ENCODE peak calls at places on chromosomes 16 and 17, in nine cellular contexts. B is HFF-Myc, F is IMR-90, R is fibroblast of the aortic adventitia, C is AG10803, Z is mammary epithelial cell, M is heart right ventricle, U is thoracic aorta, G is AG09309. N is an unnamed sample.

GRCh38 chr16:75288181-75288580 is 36.8 kb upstream of the BCAR1 start:
- DNase-seq in M (no peak), Z (no peak), F (no peak), R (no peak), U (no peak), G (no peak), C (peak), B (no peak), N (no peak)

GRCh38 chr17:74599531-74599939 is 7.5 kb upstream of the CD300LD start:
- DNase-seq in F (no peak), R (no peak), Z (peak), C (no peak), M (no peak), U (no peak), B (no peak), G (no peak), N (no peak)

GRCh38 chr16:20740007-20740883 is 1.4 kb downstream of the THUMPD1 start:
- DNase-seq in Z (peak), C (peak), M (no peak), F (no peak), U (no peak), G (no peak), B (no peak), R (peak), N (no peak)

GRCh38 chr16:68367034-68367433 is 56.2 kb downstream of the PRMT7 start:
- DNase-seq in Z (no peak), B (no peak), G (no peak), F (peak), C (peak), U (no peak), M (no peak), R (peak), N (no peak)

GRCh38 chr17:15341385-15341849 is at the start of gene TEKT3:
- DNase-seq in B (no peak), R (peak), U (peak), Z (peak), M (peak), F (peak), C (peak), G (no peak), N (peak)

GRCh38 chr16:3730161-3731125 is 13.1 kb upstream of the TRAP1 start:
- DNase-seq in Z (no peak), R (no peak), U (no peak), G (no peak), M (no peak), F (no peak), C (no peak), B (no peak), N (no peak)

GRCh38 chr16:71626858-71627213 is 852 bp downstream of the MARVELD3 start:
- DNase-seq in Z (peak), B (no peak), M (no peak), R (no peak), C (no peak), U (no peak), F (no peak), G (no peak), N (no peak)

GRCh38 chr16:19718624-19718965 is 524 bp downstream of the IQCK start:
- DNase-seq in B (no peak), G (no peak), M (no peak), R (no peak), C (no peak), Z (peak), U (no peak), F (peak), N (no peak)

GRCh38 chr16:19001788-19002187 is 18.1 kb downstream of the TMC7 start:
- DNase-seq in M (no peak), U (no peak), R (peak), G (peak), F (peak), B (peak), Z (peak), C (peak), N (peak)

GRCh38 chr17:35432176-35433074 is at the start of gene SLFN12:
- DNase-seq in C (peak), M (peak), Z (peak), B (peak), G (peak), R (peak), F (peak), U (no peak), N (peak)

GRCh38 chr16:54071516-54071915 is 215.1 kb downstream of the IRX3 start:
- DNase-seq in Z (no peak), U (no peak), C (no peak), B (no peak), M (no peak), G (no peak), F (no peak), R (no peak), N (no peak)

GRCh38 chr17:41989702-41990419 is 23.3 kb downstream of the CNP start:
- DNase-seq in C (no peak), F (no peak), G (no peak), M (no peak), R (no peak), U (no peak), Z (no peak), B (no peak), N (no peak)

GRCh38 chr16:73616186-73616585 is 568.3 kb upstream of the ZFHX3 start:
- DNase-seq in U (no peak), R (no peak), B (no peak), C (peak), F (no peak), M (no peak), G (no peak), Z (no peak), N (no peak)

GRCh38 chr17:14461131-14461530 is 160.2 kb downstream of the HS3ST3B1 start:
- DNase-seq in U (no peak), C (no peak), G (no peak), Z (no peak), M (no peak), R (no peak), F (no peak), B (no peak), N (no peak)

GRCh38 chr17:50904522-50905459 is 38.6 kb upstream of the TOB1 start:
- DNase-seq in R (peak), G (no peak), C (peak), F (no peak), U (peak), B (no peak), M (no peak), Z (no peak), N (peak)

GRCh38 chr17:50785126-50785525 is 17.8 kb upstream of the ANKRD40CL start:
- DNase-seq in F (no peak), U (no peak), M (no peak), C (no peak), B (no peak), R (no peak), Z (no peak), G (no peak), N (no peak)

GRCh38 chr17:68094481-68095078 is 59.0 kb downstream of the KPNA2 start:
- DNase-seq in U (no peak), G (no peak), Z (no peak), R (no peak), M (no peak), F (no peak), C (no peak), B (no peak), N (no peak)

GRCh38 chr16:8850279-8850885 is 18.4 kb downstream of the CARHSP1 start:
- DNase-seq in F (peak), C (peak), B (peak), G (no peak), U (no peak), R (peak), Z (peak), M (peak), N (no peak)

GRCh38 chr16:66551362-66551761 is 1.0 kb upstream of the CKLF start:
- DNase-seq in M (no peak), R (no peak), B (peak), G (no peak), U (no peak), Z (no peak), C (peak), F (peak), N (no peak)

GRCh38 chr17:77363821-77364361 is 223.1 kb downstream of the SEC14L1 start:
- DNase-seq in B (no peak), U (no peak), R (no peak), Z (no peak), C (no peak), G (no peak), F (peak), M (no peak), N (no peak)

GRCh38 chr17:45160505-45161287 is 979 bp upstream of the HEXIM2 start:
- DNase-seq in C (peak), R (peak), U (no peak), Z (peak), B (no peak), M (peak), F (peak), G (no peak), N (no peak)

GRCh38 chr16:68381363-68381724 is 67.0 kb downstream of the SMPD3 start:
- DNase-seq in R (no peak), Z (no peak), F (no peak), C (no peak), B (no peak), M (no peak), U (no peak), G (no peak), N (no peak)

GRCh38 chr17:1002771-1003555 is 6.0 kb downstream of the TIMM22 start:
- DNase-seq in M (no peak), F (peak), C (peak), R (peak), U (no peak), B (no peak), Z (no peak), G (peak), N (peak)

GRCh38 chr16:25636662-25637061 is 55.1 kb upstream of the HS3ST4 start:
- DNase-seq in R (no peak), B (no peak), G (no peak), U (no peak), M (no peak), Z (no peak), C (no peak), F (no peak), N (no peak)

GRCh38 chr17:76841776-76842405 is 26.3 kb upstream of the MGAT5B start:
- DNase-seq in U (no peak), Z (no peak), B (no peak), R (no peak), F (no peak), C (no peak), M (no peak), G (no peak), N (no peak)

GRCh38 chr16:57617604-57618111 is 10.8 kb upstream of the ADGRG1 start:
- DNase-seq in U (no peak), C (no peak), M (no peak), R (no peak), F (no peak), B (no peak), Z (no peak), G (no peak), N (no peak)

GRCh38 chr17:64006361-64007088 is 8.4 kb downstream of the PRR29 start:
- DNase-seq in Z (no peak), F (no peak), B (no peak), U (no peak), C (no peak), M (peak), R (peak), G (no peak), N (no peak)

GRCh38 chr17:67605259-67605912 is 112.3 kb upstream of the NOL11 start:
- DNase-seq in R (peak), B (no peak), M (peak), F (no peak), C (no peak), G (no peak), U (no peak), Z (no peak), N (peak)

GRCh38 chr16:14600164-14600563 is 29.9 kb downstream of the PARN start:
- DNase-seq in R (peak), G (no peak), B (no peak), M (no peak), Z (no peak), U (no peak), C (peak), F (peak), N (peak)

GRCh38 chr17:5370411-5370810 is 49.1 kb downstream of the NUP88 start:
- DNase-seq in G (no peak), F (no peak), C (no peak), B (no peak), Z (no peak), R (no peak), M (no peak), U (no peak), N (no peak)

GRCh38 chr16:85728879-85729278 is 22.0 kb downstream of the C16orf74 start:
- DNase-seq in R (no peak), F (no peak), Z (no peak), G (no peak), U (no peak), C (no peak), B (no peak), M (no peak), N (no peak)
- TF ChIP-seq CTCF in R (no peak), F (peak), Z (peak), G (peak), U (no peak), C (peak), B (peak), M (no peak), N (peak)

DNA sequence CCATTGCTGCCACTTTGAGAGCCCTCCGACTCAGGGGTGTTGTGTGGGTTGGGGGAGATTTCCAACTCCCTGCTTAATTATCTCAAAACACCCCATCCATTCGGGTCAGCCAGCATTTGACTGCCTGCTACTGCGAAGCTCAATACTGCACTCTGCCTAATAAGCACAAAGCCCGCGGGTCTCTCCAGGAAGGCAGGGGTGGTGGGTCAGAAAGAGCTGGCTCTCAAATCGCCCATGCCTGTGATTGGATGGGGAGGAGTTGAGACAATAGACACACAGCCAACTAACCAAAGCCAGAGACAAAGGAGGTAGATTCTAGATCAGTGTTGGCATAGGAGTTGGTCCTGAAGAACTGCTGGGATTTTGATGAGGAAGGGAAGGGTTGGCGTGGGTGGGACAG is 2.3 kb upstream of the XAF1 start:
- DNase-seq in Z (no peak), M (no peak), F (no peak), G (no peak), C (no peak), R (no peak), U (no peak), B (no peak), N (no peak)
- TF ChIP-seq CTCF in Z (no peak), M (no peak), F (no peak), G (no peak), C (no peak), R (no peak), U (no peak), B (no peak), N (no peak)

GRCh38 chr16:22077700-22078313 is 14.5 kb upstream of the VWA3A start:
- DNase-seq in F (peak), M (peak), G (no peak), B (peak), Z (peak), U (no peak), R (peak), C (peak), N (peak)
- TF ChIP-seq CTCF in F (peak), M (peak), G (peak), B (peak), Z (peak), U (peak), R (peak), C (peak), N (peak)

DNA sequence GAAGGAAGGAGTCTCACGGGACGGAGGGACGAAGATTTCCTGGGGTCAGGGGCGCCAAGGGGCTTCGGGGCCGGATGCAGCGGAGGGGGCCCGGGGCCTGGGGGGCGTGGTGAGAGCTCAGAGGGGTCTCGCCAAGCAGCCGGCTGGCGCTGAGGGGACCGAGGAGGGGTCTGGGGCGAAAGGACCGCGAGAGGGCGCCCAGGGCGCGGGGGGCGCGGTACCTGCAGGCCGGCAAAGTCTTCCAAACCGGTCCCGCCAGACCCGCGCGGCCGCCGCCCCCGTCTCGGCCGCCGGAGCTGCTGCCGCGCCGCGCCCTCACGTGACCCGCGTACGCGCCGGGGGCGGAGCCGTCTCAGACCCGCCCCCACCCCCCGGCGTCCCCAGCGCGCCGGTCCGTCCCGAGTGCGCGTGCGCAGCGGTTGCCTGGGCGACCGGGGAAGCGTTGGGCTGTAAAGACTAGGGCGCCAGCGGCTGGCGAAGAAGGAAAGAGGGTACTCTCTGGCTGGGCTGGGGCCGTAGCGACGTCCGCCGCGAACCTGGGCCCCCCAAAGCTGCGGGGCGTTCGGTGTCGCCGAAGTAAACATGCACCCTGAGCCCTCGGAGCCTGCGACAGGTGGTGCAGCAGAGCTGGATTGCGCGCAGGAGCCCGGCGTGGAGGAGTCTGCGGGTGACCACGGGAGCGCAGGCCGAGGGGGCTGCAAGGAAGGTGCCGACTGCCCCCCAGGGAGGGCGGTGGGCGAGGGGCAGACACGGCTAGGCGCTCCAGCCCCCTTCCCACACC is at the start of the genes DNAAF1 and HSDL1:
- DNase-seq in B (peak), U (peak), G (peak), C (peak), M (peak), Z (peak), F (peak), R (peak), N (peak)
- TF ChIP-seq CTCF in B (no peak), U (no peak), G (no peak), C (no peak), M (peak), Z (no peak), F (no peak), R (no peak), N (no peak)

DNA sequence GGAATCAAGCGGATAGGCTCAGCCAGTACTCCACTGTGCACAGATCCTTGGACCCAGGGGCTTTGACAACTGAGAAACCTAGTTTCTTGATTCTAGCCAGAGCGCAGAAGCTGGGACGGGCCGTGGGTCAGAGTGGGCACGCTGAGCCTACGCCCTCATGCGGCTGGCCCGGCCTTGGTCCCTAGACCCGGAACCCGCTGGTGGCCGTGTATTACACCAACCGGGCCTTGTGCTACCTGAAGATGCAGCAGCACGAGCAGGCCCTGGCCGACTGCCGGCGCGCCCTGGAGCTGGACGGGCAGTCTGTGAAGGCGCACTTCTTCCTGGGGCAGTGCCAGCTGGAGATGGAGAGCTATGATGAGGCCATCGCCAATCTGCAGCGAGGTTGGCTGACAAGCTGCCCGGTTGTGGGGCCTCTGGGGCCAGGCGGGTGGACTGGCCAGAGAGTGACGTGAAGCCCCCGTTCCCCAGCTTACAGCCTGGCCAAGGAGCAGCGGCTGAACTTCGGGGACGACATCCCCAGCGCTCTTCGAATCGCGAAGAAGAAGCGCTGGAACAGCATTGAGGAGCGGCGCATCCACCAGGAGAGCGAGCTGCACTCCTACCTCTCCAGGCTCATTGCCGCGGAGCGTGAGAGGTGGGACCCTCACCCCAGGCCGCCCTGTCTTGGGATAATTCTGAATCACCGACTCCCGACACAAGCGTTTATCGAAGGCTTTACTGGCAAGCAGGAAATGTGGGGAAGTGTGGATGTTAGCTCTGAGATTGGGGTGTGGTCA is 946 bp downstream of the STUB1 start:
- DNase-seq in G (no peak), M (no peak), B (no peak), Z (peak), F (peak), R (peak), C (peak), U (no peak), N (no peak)
- TF ChIP-seq CTCF in G (no peak), M (peak), B (no peak), Z (no peak), F (peak), R (no peak), C (no peak), U (no peak), N (peak)

GRCh38 chr17:80762076-80762475 is 217.4 kb downstream of the RPTOR start:
- DNase-seq in U (no peak), B (no peak), M (no peak), F (no peak), C (no peak), R (no peak), G (no peak), Z (no peak), N (no peak)
- TF ChIP-seq CTCF in U (no peak), B (no peak), M (no peak), F (no peak), C (no peak), R (no peak), G (no peak), Z (no peak), N (no peak)

GRCh38 chr16:69494993-69495392 is 70.6 kb downstream of the CYB5B start:
- DNase-seq in C (no peak), R (no peak), Z (no peak), U (no peak), G (no peak), M (no peak), B (no peak), F (no peak), N (no peak)
- TF ChIP-seq CTCF in C (peak), R (peak), Z (peak), U (no peak), G (peak), M (peak), B (peak), F (no peak), N (no peak)

DNA sequence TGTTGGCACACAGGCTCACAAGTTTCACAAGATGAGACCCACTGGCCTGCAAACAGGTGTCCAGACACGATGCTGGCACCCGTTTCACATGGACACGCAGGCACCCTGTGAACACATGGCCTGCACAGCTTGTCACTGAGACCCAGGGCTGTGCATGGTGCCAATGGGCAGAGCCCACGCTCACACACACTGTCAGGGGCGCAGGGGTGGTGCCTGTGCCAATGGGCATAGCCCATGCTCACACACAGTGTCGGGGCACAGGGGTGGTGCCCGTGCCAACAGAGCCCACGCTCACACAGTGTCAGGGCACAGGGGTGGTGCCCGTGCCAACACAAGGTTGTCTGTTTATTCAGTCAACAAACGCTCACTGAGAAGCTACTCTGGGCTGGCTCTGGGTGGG is 29.3 kb downstream of the CTU2 start:
- DNase-seq in M (no peak), F (no peak), C (no peak), U (no peak), G (no peak), Z (no peak), B (no peak), R (no peak), N (no peak)
- TF ChIP-seq CTCF in M (no peak), F (no peak), C (no peak), U (no peak), G (no peak), Z (no peak), B (no peak), R (no peak), N (no peak)

DNA sequence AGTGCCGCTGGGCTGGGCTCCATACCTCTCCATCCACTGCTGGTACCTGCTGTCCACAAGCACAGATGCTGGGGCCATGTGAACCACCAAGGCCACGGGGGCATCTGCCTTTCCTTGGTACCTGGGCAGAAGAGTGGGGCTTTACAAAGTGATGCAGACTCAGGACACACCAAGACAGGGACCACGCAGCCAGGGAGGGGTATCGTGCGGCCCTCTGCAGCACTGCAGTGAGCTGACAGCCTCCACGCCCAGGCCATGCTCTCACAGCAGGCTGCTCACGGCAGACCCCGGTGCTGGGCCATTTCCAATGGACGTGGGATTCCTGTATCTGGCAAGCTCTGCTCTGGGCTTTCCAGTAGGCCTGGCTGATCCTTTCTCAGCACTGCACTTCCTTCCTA is 14.4 kb downstream of the ELAC2 start:
- DNase-seq in F (no peak), M (no peak), U (no peak), G (no peak), C (no peak), Z (no peak), R (no peak), B (no peak), N (no peak)
- TF ChIP-seq CTCF in F (no peak), M (no peak), U (no peak), G (no peak), C (no peak), Z (no peak), R (no peak), B (no peak), N (no peak)

N was measured in astrocyte of the cerebellum.